ENCODE peak calls at places on chromosome 16, in six cellular contexts. One of them, this sample, is unnamed.

GRCh38 chr16:4649744-4650442 is 25.3 kb downstream of the MGRN1 start:
- DNase-seq in T-helper 9 cell: no peak
- DNase-seq in stomach: no peak
- DNase-seq in NCI-H146: no peak
- DNase-seq in T-helper 2 cell: no peak
- DNase-seq in effector CD4-positive, alpha-beta T cell: no peak
- DNase-seq in this sample: no peak

GRCh38 chr16:89120921-89121351 is 27.3 kb downstream of the ACSF3 start:
- DNase-seq in T-helper 9 cell: no peak
- DNase-seq in stomach: no peak
- DNase-seq in effector CD4-positive, alpha-beta T cell: no peak
- DNase-seq in T-helper 2 cell: no peak
- DNase-seq in NCI-H146: no peak
- DNase-seq in this sample: no peak

GRCh38 chr16:70753694-70754325 is 47.1 kb downstream of the VAC14 start:
- DNase-seq in effector CD4-positive, alpha-beta T cell: no peak
- DNase-seq in T-helper 9 cell: no peak
- DNase-seq in stomach: no peak
- DNase-seq in T-helper 2 cell: no peak
- DNase-seq in NCI-H146: no peak
- DNase-seq in this sample: no peak

GRCh38 chr16:46947900-46948547 is 25.4 kb downstream of the DNAJA2 start:
- DNase-seq in effector CD4-positive, alpha-beta T cell: peak; percentile 11
- DNase-seq in T-helper 2 cell: no peak
- DNase-seq in T-helper 9 cell: no peak
- DNase-seq in stomach: peak; percentile 26
- DNase-seq in NCI-H146: no peak
- DNase-seq in this sample: peak; percentile 73

GRCh38 chr16:20937736-20938135 is 37.2 kb downstream of the LYRM1 start:
- DNase-seq in T-helper 2 cell: no peak
- DNase-seq in NCI-H146: no peak
- DNase-seq in T-helper 9 cell: no peak
- DNase-seq in effector CD4-positive, alpha-beta T cell: no peak
- DNase-seq in stomach: no peak
- DNase-seq in this sample: no peak

GRCh38 chr16:66171578-66171977 is 194.9 kb upstream of the CDH5 start:
- DNase-seq in NCI-H146: no peak
- DNase-seq in T-helper 2 cell: no peak
- DNase-seq in T-helper 9 cell: no peak
- DNase-seq in stomach: no peak
- DNase-seq in effector CD4-positive, alpha-beta T cell: no peak
- DNase-seq in this sample: no peak

GRCh38 chr16:57224651-57225335 is 20.3 kb upstream of the ARL2BP start:
- DNase-seq in NCI-H146: no peak
- DNase-seq in effector CD4-positive, alpha-beta T cell: no peak
- DNase-seq in T-helper 9 cell: no peak
- DNase-seq in T-helper 2 cell: no peak
- DNase-seq in stomach: no peak
- DNase-seq in this sample: no peak

GRCh38 chr16:57255686-57256415 is 10.8 kb downstream of the ARL2BP start:
- DNase-seq in stomach: peak; percentile 24
- DNase-seq in T-helper 2 cell: no peak
- DNase-seq in effector CD4-positive, alpha-beta T cell: no peak
- DNase-seq in T-helper 9 cell: no peak
- DNase-seq in NCI-H146: no peak
- DNase-seq in this sample: no peak

GRCh38 chr16:10622036-10622921 is 41.9 kb upstream of the EMP2 start:
- DNase-seq in T-helper 2 cell: no peak
- DNase-seq in stomach: no peak
- DNase-seq in effector CD4-positive, alpha-beta T cell: no peak
- DNase-seq in T-helper 9 cell: no peak
- DNase-seq in NCI-H146: no peak
- DNase-seq in this sample: no peak

GRCh38 chr16:13835357-13835756 is 84.6 kb upstream of the ERCC4 start:
- DNase-seq in effector CD4-positive, alpha-beta T cell: no peak
- DNase-seq in T-helper 9 cell: no peak
- DNase-seq in NCI-H146: no peak
- DNase-seq in T-helper 2 cell: no peak
- DNase-seq in stomach: no peak
- DNase-seq in this sample: no peak

GRCh38 chr16:19654147-19654546 is 63.9 kb downstream of the KNOP1 start:
- DNase-seq in stomach: no peak
- DNase-seq in T-helper 2 cell: no peak
- DNase-seq in T-helper 9 cell: no peak
- DNase-seq in effector CD4-positive, alpha-beta T cell: no peak
- DNase-seq in NCI-H146: no peak
- DNase-seq in this sample: no peak

GRCh38 chr16:88380619-88381018 is 2.1 kb upstream of the ZNF469 start:
- DNase-seq in T-helper 2 cell: no peak
- DNase-seq in stomach: no peak
- DNase-seq in effector CD4-positive, alpha-beta T cell: no peak
- DNase-seq in T-helper 9 cell: no peak
- DNase-seq in NCI-H146: no peak
- DNase-seq in this sample: no peak

GRCh38 chr16:24540575-24541240 is 1.3 kb downstream of the RBBP6 start:
- DNase-seq in NCI-H146: peak; percentile 31
- DNase-seq in effector CD4-positive, alpha-beta T cell: peak; percentile 6
- DNase-seq in T-helper 9 cell: no peak
- DNase-seq in stomach: no peak
- DNase-seq in T-helper 2 cell: no peak
- DNase-seq in this sample: peak; percentile 61

This sample was measured in RKO.